ENCODE peak calls at places on chromosomes 16 and 17, in four cellular contexts. I is IMR-90, A is GM12878, Z is K562. E is an unnamed sample.

GRCh38 chr16:50808929-50809538 is 67.1 kb downstream of the CYLD start:
- DNase-seq in I (no peak), Z (no peak), A (no peak), E (no peak)

GRCh38 chr16:24514096-24514495 is 25.3 kb upstream of the RBBP6 start:
- DNase-seq in Z (no peak), A (no peak), I (no peak), E (no peak)

GRCh38 chr16:73057369-73058210 is 9.7 kb upstream of the ZFHX3 start:
- DNase-seq in A (no peak), I (no peak), Z (peak), E (peak)

GRCh38 chr17:71217769-71218168 is 903.1 kb upstream of the SOX9 start:
- DNase-seq in A (no peak), Z (no peak), I (no peak), E (no peak)

GRCh38 chr16:2489581-2489980 is 14.7 kb downstream of the TBC1D24 start:
- DNase-seq in A (no peak), Z (no peak), I (no peak), E (no peak)

GRCh38 chr17:73901661-73902415 is 257.6 kb upstream of the SDK2 start:
- DNase-seq in I (no peak), A (no peak), Z (no peak), E (no peak)

GRCh38 chr16:87702325-87702811 is 63.4 kb downstream of the KLHDC4 start:
- DNase-seq in I (peak), Z (peak), A (peak), E (peak)

GRCh38 chr17:74113326-74113725 is 90.2 kb upstream of the RPL38 start:
- DNase-seq in A (no peak), Z (no peak), I (no peak), E (no peak)

GRCh38 chr17:31321481-31321880 is at the start of gene EVI2A:
- DNase-seq in A (peak), I (peak), Z (peak), E (peak)

GRCh38 chr17:40314557-40314953 is 5.6 kb downstream of the RARA start:
- DNase-seq in Z (no peak), A (no peak), I (peak), E (peak)

GRCh38 chr16:85457366-85457765 is 155.8 kb upstream of the GSE1 start:
- DNase-seq in I (no peak), Z (no peak), A (no peak), E (no peak)

GRCh38 chr17:44381810-44382209 is 7.6 kb downstream of the ITGA2B start:
- DNase-seq in Z (no peak), A (no peak), I (no peak), E (no peak)

GRCh38 chr17:74179576-74179975 is 23.9 kb upstream of the RPL38 start:
- DNase-seq in I (no peak), A (no peak), Z (no peak), E (no peak)

GRCh38 chr17:951388-952132 is 28.0 kb downstream of the NXN start:
- DNase-seq in A (no peak), Z (no peak), I (peak), E (no peak)

GRCh38 chr17:60534010-60534555 is 8.0 kb upstream of the APPBP2 start:
- DNase-seq in Z (no peak), A (no peak), I (peak), E (no peak)

GRCh38 chr16:89320717-89321501 is 103.4 kb downstream of the ZNF778 start:
- DNase-seq in I (peak), A (no peak), Z (peak), E (no peak)

GRCh38 chr17:82900741-82901140 is 60.9 kb upstream of the ZNF750 start:
- DNase-seq in Z (no peak), I (peak), A (no peak), E (no peak)

GRCh38 chr17:34382586-34383224 is 19.7 kb upstream of the CCL1 start:
- DNase-seq in A (peak), Z (no peak), I (no peak), E (peak)

GRCh38 chr17:61240851-61241468 is 158.7 kb upstream of the TBX2 start:
- DNase-seq in A (no peak), Z (no peak), I (no peak), E (no peak)

GRCh38 chr17:45433136-45433535 is 466 bp upstream of the ARHGAP27 start:
- DNase-seq in Z (no peak), I (no peak), A (no peak), E (no peak)

GRCh38 chr16:68265078-68265925 is 976 bp downstream of the SLC7A6 start:
- DNase-seq in Z (peak), I (peak), A (no peak), E (peak)

GRCh38 chr17:82536220-82537201 is 17.0 kb downstream of the FOXK2 start:
- DNase-seq in Z (no peak), A (no peak), I (peak), E (peak)

GRCh38 chr17:40612510-40613244 is 34.9 kb downstream of the SMARCE1 start:
- DNase-seq in A (no peak), Z (no peak), I (no peak), E (no peak)

GRCh38 chr16:57316390-57317017 is 32.0 kb upstream of the PLLP start:
- DNase-seq in A (no peak), Z (no peak), I (peak), E (peak)

GRCh38 chr17:42016411-42016831 is 818 bp downstream of the DNAJC7 start:
- DNase-seq in A (no peak), Z (peak), I (peak), E (peak)
- TF ChIP-seq FOS in A (no peak), Z (no peak), I (no peak), E (no peak)

DNA sequence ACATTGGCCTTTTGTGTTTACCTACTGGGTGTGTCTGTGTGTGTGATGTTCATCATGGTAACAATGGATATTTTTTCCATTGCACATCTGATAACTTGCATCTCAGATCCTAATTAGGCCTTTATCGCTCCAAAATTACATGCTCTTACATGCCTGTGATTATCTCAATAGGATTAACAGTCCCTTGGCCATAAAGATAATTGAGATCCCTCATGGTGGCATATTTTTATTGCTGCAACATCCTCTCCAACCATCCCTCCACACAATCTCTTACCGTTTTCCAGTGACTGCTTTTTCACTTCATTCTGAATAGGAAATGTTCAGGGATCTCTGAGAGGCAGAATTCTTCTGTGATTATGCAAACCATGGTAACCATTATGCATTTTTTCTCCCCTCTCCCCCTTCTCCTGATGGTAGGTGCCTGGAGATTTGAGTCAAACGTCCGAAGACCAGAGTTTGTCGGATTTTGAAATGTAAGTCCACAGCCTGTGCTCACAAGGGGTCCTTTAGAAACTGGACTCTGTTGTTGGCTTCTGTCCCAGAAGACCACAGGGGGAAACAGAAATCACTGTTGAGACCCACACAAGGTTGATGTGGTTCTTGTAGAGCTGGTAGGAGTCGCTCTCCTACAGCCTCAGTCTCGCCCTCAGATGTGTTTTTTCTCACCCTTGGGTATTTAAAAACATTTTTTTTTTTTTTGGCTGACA is 405.5 kb downstream of the CPPED1 start:
- DNase-seq in Z (no peak), A (no peak), I (peak), E (no peak)
- TF ChIP-seq FOS in Z (no peak), A (no peak), I (no peak), E (no peak)

GRCh38 chr17:80474231-80474932 is 2.0 kb downstream of the NPTX1 start:
- DNase-seq in A (no peak), I (peak), Z (peak), E (peak)
- TF ChIP-seq FOS in A (no peak), I (no peak), Z (no peak), E (no peak)

GRCh38 chr17:39097537-39097936 is 53.9 kb downstream of the PLXDC1 start:
- DNase-seq in A (no peak), Z (no peak), I (no peak), E (no peak)

GRCh38 chr17:39095309-39095686 is 56.1 kb downstream of the PLXDC1 start:
- DNase-seq in Z (no peak), A (no peak), I (no peak), E (no peak)

GRCh38 chr17:39097159-39097519 is 54.3 kb downstream of the PLXDC1 start:
- DNase-seq in Z (no peak), A (no peak), I (no peak), E (no peak)

GRCh38 chr17:39094607-39095308 is 56.7 kb downstream of the PLXDC1 start:
- DNase-seq in Z (no peak), A (no peak), I (no peak), E (no peak)

DNA sequence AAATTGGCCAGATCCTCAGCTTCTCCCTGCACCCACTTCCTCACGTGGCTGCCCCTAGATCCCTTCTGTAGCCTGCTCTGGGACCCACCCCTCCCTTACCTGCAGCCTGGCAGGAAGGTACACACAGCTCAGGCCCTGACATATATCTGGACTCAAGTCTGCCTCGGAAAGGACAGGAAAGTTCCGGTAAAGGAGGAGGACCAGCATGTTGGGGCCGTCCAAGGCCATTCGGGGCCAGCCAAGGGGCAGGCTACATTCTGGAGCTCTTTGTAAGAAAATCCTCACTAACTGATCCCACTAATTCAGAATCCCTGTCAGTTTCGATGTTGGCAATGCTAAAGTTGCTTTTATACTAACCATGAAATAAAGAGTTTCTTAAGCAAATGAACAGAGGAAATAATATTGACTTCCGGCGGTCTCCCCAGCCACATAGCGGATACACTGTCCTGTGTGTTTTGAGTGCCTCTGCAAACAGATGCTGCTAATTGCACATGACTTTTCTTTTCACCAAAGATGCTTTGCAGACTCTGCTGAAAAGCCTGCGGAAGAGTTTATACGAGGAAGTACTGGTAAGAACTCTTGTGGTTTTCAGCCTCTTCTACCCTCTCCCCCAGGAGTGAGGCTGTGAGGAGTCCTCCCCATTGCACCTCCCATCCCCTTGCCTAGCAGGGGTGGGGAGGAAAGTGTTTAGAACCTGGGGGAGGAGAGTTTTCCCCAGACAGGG is 54.8 kb downstream of the PLXDC1 start:
- DNase-seq in I (no peak), A (no peak), Z (no peak), E (no peak)
- TF ChIP-seq FOS in I (no peak), A (no peak), Z (no peak), E (no peak)

DNA sequence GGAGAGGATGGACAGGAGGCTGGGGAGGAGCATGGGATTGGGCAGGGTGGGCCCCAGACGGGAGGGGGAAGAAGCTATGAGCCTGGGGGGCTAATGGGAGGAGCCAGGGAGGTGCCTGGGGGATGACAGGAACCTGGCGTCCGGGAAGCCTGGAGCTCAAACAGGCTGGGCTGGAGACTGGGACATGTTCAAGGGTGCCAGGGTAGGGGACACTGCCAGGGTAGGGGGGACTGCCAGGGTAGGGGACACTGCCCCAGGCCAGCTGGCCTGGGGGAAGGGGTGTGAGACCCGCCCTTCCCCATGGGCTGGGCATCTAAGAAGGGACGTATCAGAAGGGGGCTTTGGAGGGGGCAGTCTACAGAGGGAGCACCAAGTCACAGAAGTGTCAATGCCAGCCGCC is 7.0 kb upstream of the FAM83G start:
- DNase-seq in Z (no peak), A (no peak), I (no peak), E (no peak)
- TF ChIP-seq FOS in Z (no peak), A (no peak), I (no peak), E (no peak)

DNA sequence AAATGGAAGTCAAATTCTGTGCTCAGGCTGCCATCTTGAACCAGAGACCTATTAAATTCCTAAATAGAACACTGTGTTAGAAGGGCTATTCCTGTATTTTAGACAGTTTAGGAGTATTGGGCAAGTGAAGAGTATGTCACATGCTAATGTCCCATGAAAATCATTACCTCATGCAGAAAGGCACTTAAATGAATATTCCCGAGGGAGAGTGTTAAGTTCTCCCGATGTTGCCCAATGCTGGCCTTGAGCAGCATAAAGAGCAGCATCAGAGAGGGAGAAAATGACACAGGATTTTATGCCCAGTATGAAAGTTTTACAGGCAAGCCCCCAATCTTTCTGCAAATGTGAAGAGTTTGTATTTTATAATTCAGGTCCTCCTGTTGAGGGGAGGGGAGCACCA is 28.2 kb upstream of the SHISA6 start:
- DNase-seq in Z (no peak), A (no peak), I (no peak), E (no peak)
- TF ChIP-seq FOS in Z (no peak), A (no peak), I (no peak), E (no peak)